ENCODE peak calls at places on chromosomes 12 and 14, in ten cellular contexts. F, N, U, L, P, R, S, Z, J and G are unnamed samples.

GRCh38 chr12:62434504-62435336 is 31.9 kb upstream of the MON2 start:
- DNase-seq in U (no peak), Z (no peak), F (no peak), R (no peak), P (no peak), J (no peak), N (no peak), L (peak), S (no peak), G (no peak)

GRCh38 chr12:113130457-113131135 is 5.0 kb downstream of the RASAL1 start:
- DNase-seq in S (peak), J (no peak), N (no peak), L (peak), P (no peak), R (peak), F (no peak), U (no peak), Z (no peak), G (no peak)

GRCh38 chr12:113049976-113050742 is 6.4 kb upstream of the DTX1 start:
- DNase-seq in L (peak), J (no peak), N (no peak), R (peak), P (peak), S (peak), F (no peak), Z (no peak), U (peak), G (no peak)

GRCh38 chr14:50860478-50861086 is 11.3 kb upstream of the ABHD12B start:
- DNase-seq in F (peak), P (peak), L (peak), N (peak), S (peak), J (peak), U (peak), R (peak), Z (peak), G (peak)

GRCh38 chr14:87547536-87547935 is 445.4 kb downstream of the GALC start:
- DNase-seq in L (no peak), N (no peak), F (no peak), R (no peak), J (no peak), Z (no peak), U (no peak), P (no peak), S (no peak), G (no peak)

GRCh38 chr12:108302471-108303311 is 36.4 kb downstream of the CMKLR1 start:
- DNase-seq in Z (no peak), N (no peak), J (peak), F (peak), S (no peak), U (no peak), R (peak), L (peak), P (no peak), G (no peak)

GRCh38 chr12:65125247-65125646 is 4.1 kb upstream of the WIF1 start:
- DNase-seq in P (no peak), S (no peak), J (no peak), U (no peak), N (no peak), R (no peak), F (no peak), Z (no peak), L (no peak), G (no peak)

GRCh38 chr12:19873146-19873545 is 433.9 kb downstream of the AEBP2 start:
- DNase-seq in L (no peak), N (no peak), R (no peak), J (no peak), Z (no peak), P (no peak), U (no peak), F (no peak), S (no peak), G (no peak)

GRCh38 chr12:63668028-63668799 is at the start of gene DPY19L2:
- DNase-seq in Z (peak), P (peak), R (peak), N (peak), F (peak), L (peak), U (peak), S (peak), J (no peak), G (no peak)

GRCh38 chr12:13973981-13974380 is 7.4 kb downstream of the GRIN2B start:
- DNase-seq in S (no peak), U (no peak), P (no peak), J (no peak), F (no peak), N (no peak), R (no peak), Z (no peak), L (peak), G (no peak)

GRCh38 chr14:92990456-92991430 is 67.8 kb downstream of the CHGA start:
- DNase-seq in Z (no peak), U (no peak), L (no peak), N (no peak), S (no peak), P (no peak), F (no peak), J (no peak), R (no peak), G (no peak)